ENCODE peak calls at places on chromosomes 5 and 9, in four cellular contexts. K, C, Z and F are unnamed samples.

GRCh38 chr5:71475788-71476384 is 20.4 kb downstream of the BDP1 start:
- DNase-seq in K (no peak), C (no peak), Z (no peak), F (peak)

GRCh38 chr5:116273458-116274242 is 188.8 kb downstream of the COMMD10 start:
- DNase-seq in K (no peak), C (no peak), Z (no peak), F (no peak)

GRCh38 chr9:91880378-91880972 is 69.6 kb downstream of the ROR2 start:
- DNase-seq in K (no peak), C (no peak), Z (no peak), F (no peak)

GRCh38 chr5:157649091-157649490 is 3.1 kb downstream of the SOX30 start:
- DNase-seq in K (no peak), C (no peak), Z (no peak), F (no peak)

GRCh38 chr9:127424669-127424986 is 446 bp downstream of the ZNF79 start:
- DNase-seq in K (no peak), C (no peak), Z (no peak), F (peak)

GRCh38 chr9:115262477-115262876 is 144.5 kb upstream of the TNC start:
- DNase-seq in K (peak), C (peak), Z (no peak), F (peak)

GRCh38 chr5:114361724-114362196 is at the start of gene KCNN2:
- DNase-seq in K (peak), C (peak), Z (peak), F (peak)

GRCh38 chr9:79592736-79593493 is 21.1 kb downstream of the TLE4 start:
- DNase-seq in K (no peak), C (no peak), Z (no peak), F (no peak)

GRCh38 chr5:135810188-135810943 is 24.1 kb upstream of the SLC25A48 start:
- DNase-seq in K (no peak), C (no peak), Z (no peak), F (no peak)

GRCh38 chr9:130234340-130235260 is 31.0 kb upstream of the HMCN2 start:
- DNase-seq in K (no peak), C (no peak), Z (no peak), F (no peak)

GRCh38 chr5:73818357-73818756 is 192.4 kb downstream of the ARHGEF28 start:
- DNase-seq in K (peak), C (no peak), Z (no peak), F (no peak)

GRCh38 chr5:10538103-10538788 is 25.6 kb upstream of the ANKRD33B start:
- DNase-seq in K (no peak), C (peak), Z (no peak), F (no peak)

GRCh38 chr5:93163010-93163663 is 417.9 kb downstream of the NR2F1-AS1 start:
- DNase-seq in K (peak), C (no peak), Z (no peak), F (no peak)

GRCh38 chr5:179344301-179345178 is 721 bp downstream of the ADAMTS2 start:
- DNase-seq in K (no peak), C (peak), Z (no peak), F (peak)

GRCh38 chr5:149641000-149641576 is 59.8 kb downstream of the ARHGEF37 start:
- DNase-seq in K (no peak), C (peak), Z (no peak), F (no peak)

GRCh38 chr9:98885575-98886292 is 58.0 kb upstream of the COL15A1 start:
- DNase-seq in K (no peak), C (no peak), Z (no peak), F (no peak)

GRCh38 chr9:88947581-88948573 is 43.4 kb upstream of the S1PR3 start:
- DNase-seq in K (peak), C (no peak), Z (no peak), F (no peak)

GRCh38 chr9:76576344-76576743 is 117.4 kb downstream of the GCNT1 start:
- DNase-seq in K (no peak), C (no peak), Z (no peak), F (no peak)

GRCh38 chr9:6794936-6795335 is 37.2 kb downstream of the KDM4C start:
- DNase-seq in K (no peak), C (no peak), Z (no peak), F (no peak)

GRCh38 chr5:172162348-172162747 is 25.7 kb downstream of the STK10 start:
- DNase-seq in K (no peak), C (no peak), Z (no peak), F (no peak)

GRCh38 chr9:105445203-105445881 is 2.5 kb upstream of the FSD1L start:
- DNase-seq in K (no peak), C (no peak), Z (no peak), F (no peak)

GRCh38 chr9:30075451-30076199 is 2308.8 kb upstream of the ACO1 start:
- DNase-seq in K (no peak), C (no peak), Z (no peak), F (peak)

GRCh38 chr9:124216474-124217176 is 41.1 kb upstream of the NEK6 start:
- DNase-seq in K (no peak), C (no peak), Z (no peak), F (peak)

GRCh38 chr9:134476256-134476941 is 150.1 kb downstream of the RXRA start:
- DNase-seq in K (no peak), C (no peak), Z (no peak), F (no peak)

GRCh38 chr9:100170085-100170484 is 71.0 kb downstream of the INVS start:
- DNase-seq in K (no peak), C (no peak), Z (no peak), F (no peak)

GRCh38 chr5:95915999-95916686 is 45.5 kb downstream of the ELL2 start:
- DNase-seq in K (no peak), C (no peak), Z (no peak), F (no peak)

GRCh38 chr9:134709512-134710270 is 68.1 kb downstream of the COL5A1 start:
- DNase-seq in K (no peak), C (peak), Z (no peak), F (no peak)

GRCh38 chr5:168047043-168047668 is 244.3 kb upstream of the WWC1 start:
- DNase-seq in K (no peak), C (no peak), Z (no peak), F (peak)

GRCh38 chr9:20994486-20994885 is 37.0 kb downstream of the HACD4 start:
- DNase-seq in K (no peak), C (no peak), Z (no peak), F (no peak)

GRCh38 chr5:134458234-134458633 is 46.6 kb upstream of the CDKN2AIPNL start:
- DNase-seq in K (no peak), C (peak), Z (no peak), F (peak)